ENCODE peak calls at places on chromosomes 2 and 18, in nine cellular contexts. V, I, E, S, C, A, Z, L and U are unnamed samples.

GRCh38 chr2:233440714-233441113 is 86.4 kb downstream of the DGKD start:
- DNase-seq in E (no peak), Z (no peak), V (no peak), C (no peak), S (no peak), I (no peak), A (no peak), L (no peak), U (no peak)

GRCh38 chr2:63855418-63856301 is 14.0 kb downstream of the UGP2 start:
- DNase-seq in L (no peak), A (no peak), C (no peak), Z (no peak), I (no peak), V (no peak), S (no peak), E (no peak), U (no peak)

GRCh38 chr2:65436825-65437221 is 4.4 kb upstream of the SPRED2 start:
- DNase-seq in L (no peak), E (peak), A (no peak), C (peak), S (no peak), I (peak), Z (peak), V (no peak), U (no peak)

GRCh38 chr2:44184106-44184505 is 15.4 kb downstream of the PPM1B start:
- DNase-seq in S (no peak), E (no peak), L (no peak), C (no peak), A (no peak), Z (no peak), I (no peak), V (no peak), U (no peak)

GRCh38 chr2:231369580-231370428 is 25.7 kb upstream of the B3GNT7 start:
- DNase-seq in L (peak), S (no peak), E (no peak), V (no peak), Z (no peak), C (no peak), I (no peak), A (no peak), U (peak)

GRCh38 chr2:19536136-19536535 is 177.7 kb upstream of the OSR1 start:
- DNase-seq in Z (no peak), I (no peak), V (peak), E (no peak), C (no peak), L (no peak), S (no peak), A (no peak), U (no peak)

GRCh38 chr18:54946149-54946581 is 13.1 kb downstream of the CCDC68 start:
- DNase-seq in A (no peak), S (no peak), L (peak), C (peak), V (peak), I (no peak), E (peak), Z (peak), U (no peak)

GRCh38 chr2:211347328-211347727 is 790.9 kb downstream of the CPS1 start:
- DNase-seq in S (no peak), V (peak), L (no peak), Z (no peak), I (no peak), C (no peak), A (no peak), E (no peak), U (no peak)

GRCh38 chr2:3594493-3595281 is at the start of gene COLEC11:
- DNase-seq in L (peak), A (no peak), C (no peak), S (no peak), Z (peak), V (no peak), E (no peak), I (no peak), U (peak)

GRCh38 chr18:35241523-35241804 is 630 bp downstream of the ZNF397 start:
- DNase-seq in I (no peak), V (no peak), C (no peak), S (no peak), L (peak), A (no peak), E (no peak), Z (no peak), U (no peak)

GRCh38 chr2:156242874-156243273 is 89.6 kb downstream of the NR4A2 start:
- DNase-seq in A (no peak), E (no peak), C (no peak), V (no peak), S (no peak), I (no peak), Z (no peak), L (no peak), U (no peak)

GRCh38 chr2:101776172-101777043 is 78.9 kb downstream of the MAP4K4 start:
- DNase-seq in E (no peak), C (no peak), I (no peak), Z (peak), L (peak), A (no peak), V (no peak), S (no peak), U (no peak)

GRCh38 chr2:127142663-127143630 is 36.0 kb upstream of the BIN1 start:
- DNase-seq in E (no peak), L (no peak), A (no peak), S (no peak), V (no peak), Z (peak), I (no peak), C (no peak), U (no peak)

GRCh38 chr2:98546186-98546585 is 62.1 kb downstream of the COA5 start:
- DNase-seq in Z (no peak), E (no peak), L (no peak), C (no peak), S (no peak), I (no peak), A (no peak), V (no peak), U (no peak)

GRCh38 chr2:230060672-230061293 is 7.9 kb downstream of the SLC16A14 start:
- DNase-seq in I (no peak), C (no peak), L (no peak), A (no peak), E (no peak), Z (no peak), S (no peak), V (no peak), U (no peak)

GRCh38 chr18:79942786-79943607 is 8.5 kb downstream of the SLC66A2 start:
- DNase-seq in A (no peak), Z (peak), L (no peak), S (no peak), I (no peak), V (no peak), C (no peak), E (no peak), U (no peak)

GRCh38 chr2:48249631-48250473 is 280.1 kb upstream of the STON1 start:
- DNase-seq in E (peak), L (no peak), I (no peak), A (no peak), Z (peak), V (no peak), S (no peak), C (no peak), U (no peak)

GRCh38 chr2:176110975-176111663 is 4.0 kb downstream of the HOXD11 start:
- DNase-seq in V (peak), S (no peak), L (peak), Z (peak), I (no peak), A (no peak), E (no peak), C (no peak), U (no peak)